ENCODE peak calls at places on chromosomes 12 and 14, in seven cellular contexts. P, J, V, D, W, K and N are unnamed samples.

GRCh38 chr14:46405095-46405494 is 246.5 kb downstream of the RPL10L start:
- DNase-seq in P (no peak), J (no peak), V (no peak), D (no peak), W (no peak), K (no peak), N (no peak)

GRCh38 chr14:77603031-77603430 is 13.4 kb downstream of the SPTLC2 start:
- DNase-seq in P (no peak), J (no peak), V (no peak), D (no peak), W (no peak), K (no peak), N (no peak)

GRCh38 chr12:6465467-6466183 is 4.9 kb downstream of the VAMP1 start:
- DNase-seq in P (peak), J (peak), V (no peak), D (no peak), W (peak), K (peak), N (no peak)

GRCh38 chr14:90773705-90774104 is 42.5 kb downstream of the TTC7B start:
- DNase-seq in P (no peak), J (no peak), V (no peak), D (no peak), W (no peak), K (no peak), N (no peak)

GRCh38 chr12:80175307-80175930 is 76.1 kb downstream of the OTOGL start:
- DNase-seq in P (no peak), J (no peak), V (no peak), D (no peak), W (no peak), K (no peak), N (no peak)

GRCh38 chr12:108640802-108641445 is 7.2 kb upstream of the SELPLG start:
- DNase-seq in P (no peak), J (peak), V (no peak), D (no peak), W (peak), K (peak), N (peak)

GRCh38 chr14:31951638-31951964 is 125.5 kb upstream of the ARHGAP5 start:
- DNase-seq in P (no peak), J (no peak), V (no peak), D (no peak), W (no peak), K (no peak), N (no peak)

GRCh38 chr14:29486132-29486531 is 441.5 kb downstream of the PRKD1 start:
- DNase-seq in P (no peak), J (no peak), V (no peak), D (no peak), W (no peak), K (no peak), N (no peak)

GRCh38 chr12:4246116-4246515 is 27.4 kb upstream of the CCND2 start:
- DNase-seq in P (no peak), J (no peak), V (no peak), D (no peak), W (no peak), K (no peak), N (no peak)

GRCh38 chr14:50714452-50715073 is 46.5 kb upstream of the SAV1 start:
- DNase-seq in P (no peak), J (no peak), V (no peak), D (no peak), W (no peak), K (peak), N (no peak)

GRCh38 chr12:58310828-58311273 is 369.5 kb downstream of the ATP23 start:
- DNase-seq in P (peak), J (no peak), V (no peak), D (no peak), W (no peak), K (no peak), N (no peak)

GRCh38 chr14:33842299-33842698 is 108.6 kb downstream of the EGLN3 start:
- DNase-seq in P (no peak), J (peak), V (peak), D (no peak), W (no peak), K (no peak), N (no peak)

GRCh38 chr12:47943492-47944359 is 19.7 kb upstream of the TMEM106C start:
- DNase-seq in P (no peak), J (peak), V (no peak), D (no peak), W (no peak), K (no peak), N (no peak)

GRCh38 chr14:102993523-102993922 is 63.8 kb downstream of the CDC42BPB start:
- DNase-seq in P (peak), J (peak), V (no peak), D (no peak), W (no peak), K (no peak), N (no peak)

GRCh38 chr14:96424104-96424989 is 32.4 kb downstream of the AK7 start:
- DNase-seq in P (peak), J (peak), V (no peak), D (peak), W (peak), K (peak), N (no peak)

GRCh38 chr14:24630087-24630871 is 3.7 kb downstream of the GZMB start:
- DNase-seq in P (no peak), J (no peak), V (peak), D (no peak), W (no peak), K (no peak), N (no peak)

GRCh38 chr12:100539209-100539608 is 34.3 kb upstream of the GAS2L3 start:
- DNase-seq in P (no peak), J (no peak), V (no peak), D (no peak), W (no peak), K (peak), N (no peak)

GRCh38 chr14:99545574-99545973 is 58.4 kb downstream of the CCDC85C start:
- DNase-seq in P (no peak), J (no peak), V (no peak), D (no peak), W (no peak), K (no peak), N (no peak)

GRCh38 chr14:52049721-52050588 is 18.9 kb downstream of the NID2 start:
- DNase-seq in P (no peak), J (peak), V (peak), D (no peak), W (no peak), K (no peak), N (no peak)

GRCh38 chr12:53980448-53981388 is 4.2 kb upstream of the HOXC10 start:
- DNase-seq in P (no peak), J (no peak), V (no peak), D (no peak), W (no peak), K (no peak), N (no peak)

GRCh38 chr14:85934886-85935254 is 404.9 kb downstream of the FLRT2 start:
- DNase-seq in P (no peak), J (no peak), V (no peak), D (no peak), W (no peak), K (no peak), N (no peak)

GRCh38 chr12:19431407-19432308 is 7.6 kb upstream of the AEBP2 start:
- DNase-seq in P (no peak), J (no peak), V (no peak), D (no peak), W (no peak), K (no peak), N (no peak)

GRCh38 chr14:36339817-36340216 is 19.4 kb upstream of the MBIP start:
- DNase-seq in P (no peak), J (no peak), V (no peak), D (no peak), W (no peak), K (no peak), N (no peak)

GRCh38 chr12:111598637-111599458 is at the start of gene ATXN2:
- DNase-seq in P (peak), J (peak), V (no peak), D (no peak), W (peak), K (peak), N (peak)

GRCh38 chr12:22543246-22544037 is 900 bp downstream of the C2CD5 start:
- DNase-seq in P (no peak), J (peak), V (no peak), D (no peak), W (peak), K (peak), N (peak)

GRCh38 chr12:69527506-69528272 is 57.5 kb downstream of the FRS2 start:
- DNase-seq in P (no peak), J (no peak), V (no peak), D (no peak), W (no peak), K (no peak), N (no peak)

GRCh38 chr14:52380294-52380693 is 66.2 kb downstream of the PTGER2 start:
- DNase-seq in P (peak), J (no peak), V (no peak), D (no peak), W (no peak), K (no peak), N (no peak)

GRCh38 chr12:131808744-131809371 is 19.3 kb upstream of the MMP17 start:
- DNase-seq in P (no peak), J (peak), V (no peak), D (no peak), W (no peak), K (no peak), N (no peak)

GRCh38 chr14:104105822-104106470 is 20.4 kb downstream of the ASPG start:
- DNase-seq in P (no peak), J (peak), V (no peak), D (peak), W (peak), K (no peak), N (peak)

GRCh38 chr12:52713960-52714886 is 10.9 kb upstream of the KRT77 start:
- DNase-seq in P (peak), J (no peak), V (no peak), D (no peak), W (no peak), K (no peak), N (no peak)

GRCh38 chr14:40909906-40910305 is 696.8 kb upstream of the LRFN5 start:
- DNase-seq in P (no peak), J (no peak), V (no peak), D (no peak), W (no peak), K (no peak), N (no peak)

GRCh38 chr12:93456077-93456476 is 11.2 kb upstream of the MRPL42 start:
- DNase-seq in P (no peak), J (no peak), V (no peak), D (no peak), W (no peak), K (no peak), N (no peak)

GRCh38 chr14:59126714-59127436 is 61.6 kb upstream of the DAAM1 start:
- DNase-seq in P (peak), J (no peak), V (no peak), D (peak), W (no peak), K (peak), N (no peak)

GRCh38 chr12:107320929-107321618 is 227.7 kb upstream of the CRY1 start:
- DNase-seq in P (peak), J (peak), V (no peak), D (no peak), W (no peak), K (no peak), N (no peak)

GRCh38 chr12:64819816-64820402 is 4.5 kb upstream of the TBC1D30 start:
- DNase-seq in P (no peak), J (no peak), V (peak), D (no peak), W (no peak), K (no peak), N (no peak)

GRCh38 chr14:100486025-100486828 is 101.0 kb downstream of the BEGAIN start:
- DNase-seq in P (peak), J (peak), V (peak), D (peak), W (peak), K (peak), N (no peak)

GRCh38 chr14:21302013-21302857 is 22.4 kb downstream of the RPGRIP1 start:
- DNase-seq in P (no peak), J (no peak), V (no peak), D (no peak), W (no peak), K (no peak), N (no peak)

GRCh38 chr14:33949051-33950037 is 1.5 kb downstream of the EGLN3 start:
- DNase-seq in P (no peak), J (no peak), V (no peak), D (no peak), W (no peak), K (peak), N (no peak)

GRCh38 chr12:10701226-10701681 is 21.9 kb downstream of the YBX3 start:
- DNase-seq in P (no peak), J (no peak), V (no peak), D (no peak), W (no peak), K (no peak), N (no peak)

DNA sequence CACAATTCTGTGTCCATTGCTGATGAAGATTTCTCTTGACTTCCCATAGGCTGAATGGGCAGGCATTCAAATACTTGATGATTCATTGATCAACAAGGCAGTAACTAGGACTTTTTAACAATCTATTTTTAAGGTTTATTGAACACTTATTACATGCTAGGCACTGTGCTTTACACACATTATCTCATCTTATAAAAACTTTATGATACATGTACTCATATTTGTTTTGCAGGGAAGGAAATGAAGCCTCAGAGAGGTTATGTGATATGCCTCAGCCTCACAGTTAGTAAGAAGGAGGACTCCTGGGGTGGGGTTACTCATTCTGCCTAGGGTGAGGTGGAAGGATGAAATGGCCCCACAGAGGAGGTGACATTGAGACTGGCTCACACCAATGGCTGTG is 12.9 kb upstream of the EMP1 start:
- DNase-seq in P (no peak), J (no peak), V (no peak), D (no peak), W (no peak), K (no peak), N (no peak)
- TF ChIP-seq POLR2A in P (no peak), J (no peak), V (no peak), D (no peak), W (no peak), K (no peak), N (no peak)

GRCh38 chr12:89234324-89235114 is 117.8 kb downstream of the DUSP6 start:
- DNase-seq in P (no peak), J (no peak), V (no peak), D (no peak), W (no peak), K (no peak), N (no peak)
- TF ChIP-seq EP300 in P (no peak), J (no peak), V (no peak), D (no peak), W (no peak), K (no peak), N (no peak)

GRCh38 chr12:2248087-2248900 is 195.5 kb downstream of the CACNA1C start:
- DNase-seq in P (no peak), J (peak), V (no peak), D (no peak), W (no peak), K (no peak), N (no peak)
- TF ChIP-seq POLR2A in P (no peak), J (no peak), V (no peak), D (no peak), W (no peak), K (no peak), N (no peak)

DNA sequence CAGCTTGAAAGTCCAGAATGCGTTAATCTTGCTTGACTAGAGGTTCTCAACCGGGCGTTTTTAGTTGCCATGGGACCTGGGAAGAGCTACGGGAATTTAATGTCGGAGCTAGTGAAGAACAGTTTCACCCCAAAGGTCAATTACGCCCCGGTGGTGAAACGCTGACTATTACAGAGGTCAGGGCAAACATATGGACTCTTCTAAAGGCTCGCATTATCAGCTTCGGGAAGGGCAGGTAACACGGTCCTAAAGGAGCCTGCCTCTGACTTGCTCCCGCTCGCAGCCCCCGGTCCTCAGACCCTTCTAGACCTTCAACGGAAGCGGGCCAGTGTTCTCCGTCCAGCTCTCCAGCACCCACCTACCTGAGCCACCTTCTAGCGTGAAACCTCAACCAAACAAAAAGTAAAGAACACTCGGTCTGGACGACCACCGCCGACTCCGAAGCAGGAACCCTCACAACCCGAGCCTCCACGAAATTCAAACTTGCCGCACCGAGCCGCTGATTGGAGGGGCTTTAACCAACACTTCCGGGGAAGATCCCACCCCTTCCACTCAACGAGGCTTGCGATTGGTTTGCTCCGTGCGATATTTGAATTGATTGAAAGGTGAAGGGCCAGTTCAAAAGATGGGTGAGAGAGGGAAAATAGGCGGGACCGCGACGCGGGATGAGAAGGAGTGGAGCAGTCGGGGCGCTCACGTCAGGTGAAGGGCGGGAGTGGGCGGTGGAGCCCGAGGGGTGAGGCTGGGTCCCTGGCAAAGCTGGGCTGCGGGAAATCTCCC is at the start of gene DLGAP5:
- DNase-seq in P (peak), J (peak), V (peak), D (peak), W (peak), K (peak), N (peak)
- TF ChIP-seq EP300 in P (no peak), J (no peak), V (no peak), D (no peak), W (no peak), K (no peak), N (no peak)

GRCh38 chr12:5247144-5247543 is 184.8 kb upstream of the NTF3 start:
- DNase-seq in P (no peak), J (no peak), V (no peak), D (no peak), W (no peak), K (no peak), N (no peak)

GRCh38 chr12:5251786-5252185 is 180.1 kb upstream of the NTF3 start:
- DNase-seq in P (no peak), J (no peak), V (no peak), D (no peak), W (no peak), K (no peak), N (no peak)

GRCh38 chr12:5248230-5248629 is 183.7 kb upstream of the NTF3 start:
- DNase-seq in P (no peak), J (no peak), V (no peak), D (no peak), W (no peak), K (no peak), N (no peak)

GRCh38 chr12:5254703-5255102 is 177.2 kb upstream of the NTF3 start:
- DNase-seq in P (no peak), J (no peak), V (no peak), D (no peak), W (no peak), K (no peak), N (no peak)

GRCh38 chr12:5251092-5251491 is 180.8 kb upstream of the NTF3 start:
- DNase-seq in P (no peak), J (no peak), V (no peak), D (no peak), W (no peak), K (no peak), N (no peak)
- TF ChIP-seq POLR2A in P (no peak), J (no peak), V (no peak), D (no peak), W (no peak), K (no peak), N (no peak)

GRCh38 chr12:76259071-76259470 is 89.1 kb downstream of the BBS10 start:
- DNase-seq in P (no peak), J (no peak), V (no peak), D (no peak), W (no peak), K (no peak), N (no peak)

GRCh38 chr12:76256904-76257303 is 91.3 kb downstream of the BBS10 start:
- DNase-seq in P (no peak), J (no peak), V (no peak), D (no peak), W (no peak), K (no peak), N (no peak)

GRCh38 chr12:76256341-76256740 is 91.9 kb downstream of the BBS10 start:
- DNase-seq in P (no peak), J (no peak), V (no peak), D (no peak), W (no peak), K (no peak), N (no peak)

GRCh38 chr12:76260390-76260748 is 87.8 kb downstream of the BBS10 start:
- DNase-seq in P (no peak), J (no peak), V (no peak), D (no peak), W (no peak), K (no peak), N (no peak)

GRCh38 chr12:76259660-76260389 is 88.4 kb downstream of the BBS10 start:
- DNase-seq in P (no peak), J (no peak), V (no peak), D (no peak), W (no peak), K (no peak), N (no peak)
- TF ChIP-seq EP300 in P (no peak), J (no peak), V (peak), D (no peak), W (no peak), K (no peak), N (peak)

GRCh38 chr12:56041579-56042429 is at the start of gene RPS26:
- DNase-seq in P (peak), J (peak), V (peak), D (peak), W (peak), K (peak), N (peak)
- TF ChIP-seq POLR2A in P (peak), J (peak), V (peak), D (peak), W (peak), K (peak), N (peak)

DNA sequence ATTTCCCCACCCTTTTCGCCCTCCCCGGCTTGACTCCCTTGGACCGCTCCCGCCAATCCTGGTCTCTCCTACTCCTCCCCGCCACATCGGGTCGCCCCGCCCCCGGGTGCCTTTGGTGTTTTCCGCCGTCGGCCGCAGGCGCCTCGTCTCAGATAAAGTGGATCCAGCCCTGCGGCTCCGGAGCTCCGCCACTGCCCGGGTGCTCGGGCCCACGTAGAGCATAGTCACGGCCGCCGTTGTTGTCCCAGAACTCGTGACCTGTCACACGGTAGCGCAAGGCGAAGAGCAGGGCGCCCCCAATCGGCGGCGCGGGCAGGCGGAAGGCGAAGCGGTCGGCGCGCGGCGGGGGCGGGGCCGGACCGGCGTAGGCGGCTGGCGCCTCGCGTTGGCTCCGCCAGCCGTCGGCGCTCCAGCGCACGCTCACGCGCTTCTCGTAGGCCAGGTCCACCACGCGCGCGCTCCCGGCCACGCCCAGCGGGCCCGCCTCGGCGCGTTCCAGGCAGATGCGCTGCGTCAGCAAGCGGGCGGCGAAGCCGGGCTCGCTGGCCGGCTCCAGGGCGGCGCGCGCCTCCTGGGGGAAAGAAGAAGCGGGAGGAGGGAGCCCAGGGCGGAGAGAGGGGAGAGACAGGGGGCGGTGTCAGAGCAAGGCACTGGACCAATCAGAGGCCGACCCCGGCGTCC is 1.2 kb downstream of the PPP1R3E start:
- DNase-seq in P (peak), J (peak), V (peak), D (peak), W (peak), K (peak), N (peak)
- TF ChIP-seq EP300 in P (no peak), J (no peak), V (no peak), D (peak), W (no peak), K (peak), N (no peak)

GRCh38 chr12:46266869-46267617 is 1.8 kb downstream of the SLC38A1 start:
- DNase-seq in P (peak), J (peak), V (peak), D (peak), W (peak), K (peak), N (peak)
- TF ChIP-seq POLR2A in P (no peak), J (peak), V (no peak), D (no peak), W (no peak), K (no peak), N (no peak)